ENCODE peak calls at places on chromosome X, in five cellular contexts. Z, H, F, W and X are unnamed samples.

GRCh38 chrX:55312655-55313054 is 47.9 kb upstream of the PAGE3 start:
- DNase-seq in F (no peak), W (no peak), Z (no peak), H (no peak), X (no peak)

GRCh38 chrX:131729295-131729694 is 185.4 kb downstream of the OR13H1 start:
- DNase-seq in F (no peak), W (peak), Z (peak), H (peak), X (no peak)

GRCh38 chrX:150324035-150324728 is 38.9 kb upstream of the MAMLD1 start:
- DNase-seq in F (peak), W (peak), H (no peak), Z (peak), X (no peak)

GRCh38 chrX:115013705-115014104 is 3.7 kb downstream of the IL13RA2 start:
- DNase-seq in H (no peak), W (no peak), Z (peak), F (no peak), X (no peak)

GRCh38 chrX:129318375-129318774 is 204.9 kb downstream of the SMARCA1 start:
- DNase-seq in H (no peak), Z (peak), F (peak), W (peak), X (no peak)

GRCh38 chrX:9355739-9356138 is 109.1 kb upstream of the TBL1X start:
- DNase-seq in H (no peak), W (no peak), F (no peak), Z (no peak), X (no peak)

GRCh38 chrX:12973561-12974216 is 1.2 kb upstream of the TMSB4X start:
- DNase-seq in W (no peak), H (no peak), Z (no peak), F (no peak), X (no peak)

GRCh38 chrX:357693-358471 is 28.8 kb downstream of the PPP2R3B start:
- DNase-seq in F (no peak), Z (peak), H (no peak), W (no peak), X (no peak)

GRCh38 chrX:53084863-53085262 is 2.7 kb downstream of the TSPYL2 start:
- DNase-seq in F (no peak), Z (no peak), H (no peak), W (no peak), X (no peak)

GRCh38 chrX:111634823-111635410 is 46.1 kb upstream of the ALG13 start:
- DNase-seq in W (no peak), H (no peak), Z (no peak), F (no peak), X (no peak)

GRCh38 chrX:134172588-134173259 is 64.3 kb upstream of the CCDC160 start:
- DNase-seq in Z (no peak), H (peak), W (peak), F (peak), X (peak)

GRCh38 chrX:39582091-39582490 is 515.7 kb downstream of the BCOR start:
- DNase-seq in W (no peak), H (no peak), F (no peak), Z (no peak), X (no peak)

GRCh38 chrX:24902808-24903207 is 113.0 kb downstream of the ARX start:
- DNase-seq in F (no peak), H (no peak), W (no peak), Z (peak), X (no peak)

GRCh38 chrX:46169808-46170207 is 375.4 kb downstream of the ZNF674 start:
- DNase-seq in F (no peak), H (no peak), Z (no peak), W (no peak), X (no peak)

GRCh38 chrX:15694968-15695451 is 30.4 kb upstream of the CLTRN start:
- DNase-seq in Z (no peak), F (no peak), H (no peak), W (peak), X (no peak)

GRCh38 chrX:153333271-153333670 is 682 bp upstream of the ZNF275 start:
- DNase-seq in W (no peak), F (no peak), H (no peak), Z (peak), X (no peak)

GRCh38 chrX:153491351-153492152 is 3.2 kb upstream of the BGN start:
- DNase-seq in W (no peak), F (no peak), Z (no peak), H (no peak), X (no peak)

GRCh38 chrX:16589211-16589610 is 60.7 kb upstream of the S100G start:
- DNase-seq in H (no peak), W (no peak), F (no peak), Z (peak), X (no peak)

GRCh38 chrX:138748480-138748879 is 37.0 kb upstream of the FGF13 start:
- DNase-seq in Z (peak), W (no peak), F (no peak), H (no peak), X (no peak)